ENCODE peak calls at places on chromosomes 4 and X, in five cellular contexts. U, Y, W, B and T are unnamed samples.

GRCh38 chr4:127782025-127782274 is 172 bp upstream of the HSPA4L start:
- DNase-seq in B (no peak), Y (peak; percentile 87), W (no peak), U (peak; percentile 59), T (peak; percentile 93)

GRCh38 chr4:147570616-147571015 is 46.6 kb upstream of the TMEM184C start:
- DNase-seq in B (no peak), W (no peak), Y (no peak), U (no peak), T (no peak)

GRCh38 chr4:78377555-78377954 is 174.0 kb upstream of the ANXA3 start:
- DNase-seq in U (no peak), W (no peak), Y (no peak), B (no peak), T (no peak)

GRCh38 chr4:9608300-9608699 is 164.1 kb downstream of the DEFB131A start:
- DNase-seq in Y (no peak), B (no peak), U (no peak), W (no peak), T (no peak)

GRCh38 chr4:95044204-95044848 is 286.6 kb downstream of the BMPR1B start:
- DNase-seq in W (no peak), U (no peak), B (no peak), Y (no peak), T (no peak)

GRCh38 chrX:102934624-102935023 is 2.4 kb upstream of the RAB40AL start:
- DNase-seq in U (peak; percentile 10), Y (peak; percentile 18), W (no peak), B (peak; percentile 3), T (no peak)

GRCh38 chr4:11471613-11472012 is 42.9 kb upstream of the HS3ST1 start:
- DNase-seq in W (peak; percentile 36), B (no peak), Y (peak; percentile 41), U (peak; percentile 17), T (no peak)

GRCh38 chr4:99723555-99724450 is 66.2 kb upstream of the C4orf54 start:
- DNase-seq in Y (peak; percentile 76), U (no peak), W (no peak), B (peak; percentile 58), T (peak; percentile 65)

GRCh38 chr4:6087669-6088068 is 69.4 kb upstream of the C4orf50 start:
- DNase-seq in B (peak; percentile 39), Y (no peak), W (no peak), U (no peak), T (no peak)

GRCh38 chr4:119118397-119118796 is 17.2 kb upstream of the MYOZ2 start:
- DNase-seq in U (no peak), Y (no peak), B (no peak), W (no peak), T (no peak)

GRCh38 chrX:23694606-23695005 is 27.3 kb downstream of the PRDX4 start:
- DNase-seq in U (peak; percentile 53), B (peak; percentile 39), W (peak; percentile 8), Y (peak; percentile 55), T (no peak)

GRCh38 chr4:89653012-89653411 is 183.9 kb downstream of the SNCA start:
- DNase-seq in B (no peak), W (no peak), U (no peak), Y (no peak), T (no peak)

GRCh38 chr4:181650033-181650825 is 593.0 kb upstream of the TENM3 start:
- DNase-seq in U (no peak), B (no peak), Y (no peak), W (no peak), T (no peak)

GRCh38 chr4:99209671-99210070 is 9.4 kb downstream of the ADH6 start:
- DNase-seq in W (no peak), B (no peak), U (no peak), Y (no peak), T (no peak)

GRCh38 chr4:23631255-23631950 is 258.4 kb downstream of the PPARGC1A start:
- DNase-seq in B (no peak), U (no peak), W (no peak), Y (peak; percentile 14), T (no peak)

GRCh38 chrX:97882306-97882705 is 998.6 kb downstream of the RPA4 start:
- DNase-seq in U (no peak), Y (no peak), B (no peak), W (no peak), T (no peak)

GRCh38 chr4:35080799-35081198 is 1163.5 kb downstream of the ARAP2 start:
- DNase-seq in B (no peak), Y (no peak), U (no peak), W (no peak), T (no peak)

GRCh38 chr4:80732010-80732409 is 298.5 kb upstream of the BMP3 start:
- DNase-seq in U (no peak), Y (no peak), W (no peak), B (no peak), T (no peak)

GRCh38 chr4:37188100-37188499 is 56.4 kb upstream of the NWD2 start:
- DNase-seq in Y (no peak), W (no peak), U (no peak), B (peak; percentile 10), T (no peak)

GRCh38 chrX:19870206-19870605 is 17.2 kb downstream of the SH3KBP1 start:
- DNase-seq in Y (no peak), W (no peak), U (no peak), B (no peak), T (no peak)

GRCh38 chrX:19899234-19899788 is 11.9 kb upstream of the SH3KBP1 start:
- DNase-seq in W (no peak), B (no peak), Y (no peak), U (no peak), T (no peak)

GRCh38 chr4:130478406-130478805 is 1382.5 kb downstream of the C4orf33 start:
- DNase-seq in W (no peak), B (no peak), U (no peak), Y (no peak), T (no peak)

GRCh38 chr4:1883583-1883982 is 12.4 kb downstream of the NSD2 start:
- DNase-seq in W (no peak), B (no peak), Y (no peak), U (no peak), T (no peak)

GRCh38 chr4:119138046-119138445 is 2.4 kb downstream of the MYOZ2 start:
- DNase-seq in W (no peak), U (no peak), B (peak; percentile 23), Y (no peak), T (no peak)

GRCh38 chr4:165651901-165652300 is 221.1 kb upstream of the TLL1 start:
- DNase-seq in W (no peak), U (no peak), B (no peak), Y (no peak), T (no peak)

GRCh38 chr4:656651-657337 is 17.3 kb downstream of the ATP5ME start:
- DNase-seq in U (no peak), Y (no peak), B (peak; percentile 38), W (no peak), T (no peak)
- H3K4me1 ChIP-seq in U (no peaks in the 10 kb centered on the region), Y (no peaks in the 10 kb centered on the region), B (peaks cover 56% of the 10 kb centered on the region), W (no peaks in the 10 kb centered on the region), T (no peaks in the 10 kb centered on the region)

GRCh38 chr4:47804598-47804997 is 33.3 kb downstream of the CORIN start:
- DNase-seq in Y (no peak), U (no peak), W (no peak), B (no peak), T (no peak)
- H3K27me3 ChIP-seq in Y (no peaks in the 10 kb centered on the region), U (no peaks in the 10 kb centered on the region), W (no peaks in the 10 kb centered on the region), B (no peaks in the 10 kb centered on the region), T (no peaks in the 10 kb centered on the region)

DNA sequence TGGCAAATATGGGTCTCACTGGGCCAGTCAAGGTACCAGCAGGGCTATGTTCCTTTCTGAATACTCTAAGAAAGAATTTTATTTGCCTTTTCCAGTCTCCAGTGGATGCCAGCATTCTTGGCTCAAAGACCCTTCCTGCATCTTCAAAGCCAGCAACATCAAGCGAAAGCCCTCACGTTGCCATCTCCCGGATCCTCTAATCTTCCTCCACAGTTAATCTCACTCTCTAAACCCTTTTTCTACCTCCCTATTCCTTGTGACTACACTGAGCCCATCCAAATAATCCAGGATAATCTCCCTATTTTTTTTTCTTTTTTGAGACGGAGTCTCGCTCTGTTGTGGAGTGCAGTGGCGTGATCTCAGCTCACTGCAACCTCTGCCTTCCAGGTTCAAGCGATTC is 23.4 kb downstream of the RFC1 start:
- DNase-seq in U (no peak), Y (no peak), B (no peak), W (no peak), T (no peak)
- H3K4me1 ChIP-seq in U (peaks cover 10% of the 10 kb centered on the region), Y (peaks cover 9% of the 10 kb centered on the region), B (peaks cover 77% of the 10 kb centered on the region), W (no peaks in the 10 kb centered on the region), T (peaks cover 5% of the 10 kb centered on the region)

DNA sequence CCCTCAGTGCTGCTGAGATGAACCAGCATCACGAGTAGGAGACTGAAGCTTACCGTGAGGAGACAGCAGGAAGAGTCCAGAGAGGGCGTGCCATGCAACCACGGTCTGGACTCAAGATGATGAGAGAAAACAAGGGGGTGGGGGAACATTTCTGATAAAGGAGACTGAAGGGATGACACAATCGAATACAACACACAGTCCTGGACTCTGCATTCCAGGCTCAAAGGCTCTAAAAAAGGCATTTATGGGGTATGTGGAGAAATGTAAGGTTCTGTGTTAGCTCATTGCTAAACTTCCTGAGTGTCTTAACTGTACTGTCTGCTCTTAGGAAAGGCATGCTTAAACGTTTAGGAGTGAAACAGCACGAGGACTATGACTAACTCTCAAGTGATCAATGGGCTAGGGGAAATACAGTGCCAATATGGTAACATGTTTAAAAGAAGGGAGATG is 20.6 kb upstream of the IRAK1 start:
- DNase-seq in B (peak; percentile 64), Y (no peak), W (no peak), U (no peak), T (no peak)
- H3K27me3 ChIP-seq in B (no peaks in the 10 kb centered on the region), Y (no peaks in the 10 kb centered on the region), W (no peaks in the 10 kb centered on the region), U (no peaks in the 10 kb centered on the region), T (no peaks in the 10 kb centered on the region)

DNA sequence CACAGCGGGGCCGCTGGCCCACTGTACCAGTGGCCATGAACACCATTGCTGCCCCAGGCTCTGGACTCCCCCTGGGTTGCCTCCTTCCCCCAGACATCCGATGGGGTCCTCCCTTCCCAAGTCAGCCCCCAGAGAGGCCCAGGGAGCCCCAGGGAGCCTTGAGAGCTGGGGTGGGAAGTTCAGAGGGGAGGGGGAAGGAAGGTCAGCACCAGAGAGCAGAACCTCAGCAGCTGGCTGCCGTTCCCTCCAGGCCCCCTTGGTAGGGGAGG is 464 bp upstream of the ARHGAP4 start:
- DNase-seq in Y (no peak), W (no peak), U (no peak), B (no peak), T (no peak)
- H3K4me1 ChIP-seq in Y (peaks cover 39% of the 10 kb centered on the region), W (peaks cover 28% of the 10 kb centered on the region), U (peaks cover 65% of the 10 kb centered on the region), B (peaks cover 67% of the 10 kb centered on the region), T (peaks cover 18% of the 10 kb centered on the region)

GRCh38 chrX:69429339-69430014 is 74.6 kb upstream of the NALF2 start:
- DNase-seq in B (no peak), Y (no peak), W (no peak), U (no peak), T (no peak)

GRCh38 chrX:69424910-69425309 is 79.2 kb upstream of the NALF2 start:
- DNase-seq in B (no peak), U (no peak), Y (no peak), W (no peak), T (no peak)

GRCh38 chrX:69428216-69428615 is 75.9 kb upstream of the NALF2 start:
- DNase-seq in Y (no peak), B (no peak), W (no peak), U (no peak), T (no peak)

DNA sequence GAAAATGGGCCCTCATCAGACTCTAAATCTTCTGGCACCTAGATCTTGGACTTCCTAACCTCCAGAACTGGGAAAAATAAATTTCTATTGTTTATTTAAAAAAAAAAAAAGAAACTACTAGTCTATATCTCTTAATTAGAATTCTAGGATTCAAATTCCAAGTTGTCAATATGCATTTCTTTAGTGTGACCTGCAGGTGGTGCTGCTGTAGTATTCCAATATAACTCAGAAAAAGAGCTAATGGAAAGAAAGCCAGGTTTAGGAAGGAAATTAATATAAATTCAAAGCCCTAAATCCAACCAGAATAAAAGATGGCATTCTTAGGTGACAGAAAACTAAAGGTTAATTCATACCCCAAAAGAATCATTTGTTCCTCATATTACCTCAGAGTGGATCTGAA is 80.0 kb upstream of the NALF2 start:
- DNase-seq in B (peak; percentile 4), Y (no peak), W (no peak), U (no peak), T (no peak)
- H3K27me3 ChIP-seq in B (no peaks in the 10 kb centered on the region), Y (no peaks in the 10 kb centered on the region), W (no peaks in the 10 kb centered on the region), U (peaks cover 15% of the 10 kb centered on the region), T (no peaks in the 10 kb centered on the region)